ENCODE peak calls at places on chromosomes 5 and 9, in nine cellular contexts. One of them, this sample, is unnamed.
A peak's percentile ranks its signal among the peaks of the same experiment; 100 is the strongest.

GRCh38 chr9:14910178-14910805 is at the start of gene FREM1:
- DNase-seq in GM23338: peak; percentile 79
- DNase-seq in kidney glomerular epithelial cell: no peak
- DNase-seq in ascending aorta: no peak
- DNase-seq in non-pigmented ciliary epithelial cell: no peak
- DNase-seq in CD8-positive, alpha-beta T cell: no peak
- DNase-seq in AG08395: peak; percentile 7
- DNase-seq in neural progenitor cell: peak; percentile 87
- DNase-seq in fibroblast of mammary gland: peak; percentile 37
- DNase-seq in this sample: no peak

GRCh38 chr9:104279535-104280215 is 185.6 kb downstream of the SMC2 start:
- DNase-seq in GM23338: no peak
- DNase-seq in kidney glomerular epithelial cell: peak; percentile 85
- DNase-seq in ascending aorta: no peak
- DNase-seq in non-pigmented ciliary epithelial cell: peak; percentile 22
- DNase-seq in CD8-positive, alpha-beta T cell: no peak
- DNase-seq in AG08395: no peak
- DNase-seq in neural progenitor cell: no peak
- DNase-seq in fibroblast of mammary gland: peak; percentile 33
- DNase-seq in this sample: no peak

GRCh38 chr9:99266136-99267023 is 44.3 kb downstream of the SEC61B start:
- DNase-seq in GM23338: peak; percentile 90
- DNase-seq in kidney glomerular epithelial cell: peak; percentile 32
- DNase-seq in ascending aorta: no peak
- DNase-seq in non-pigmented ciliary epithelial cell: peak; percentile 32
- DNase-seq in CD8-positive, alpha-beta T cell: peak; percentile 71
- DNase-seq in AG08395: peak; percentile 52
- DNase-seq in neural progenitor cell: peak; percentile 86
- DNase-seq in fibroblast of mammary gland: peak; percentile 72
- DNase-seq in this sample: peak; percentile 23

GRCh38 chr5:107389130-107389553 is 281.6 kb downstream of the EFNA5 start:
- DNase-seq in GM23338: no peak
- DNase-seq in kidney glomerular epithelial cell: peak; percentile 67
- DNase-seq in ascending aorta: no peak
- DNase-seq in non-pigmented ciliary epithelial cell: no peak
- DNase-seq in CD8-positive, alpha-beta T cell: no peak
- DNase-seq in AG08395: peak; percentile 26
- DNase-seq in neural progenitor cell: no peak
- DNase-seq in fibroblast of mammary gland: peak; percentile 58
- DNase-seq in this sample: no peak

GRCh38 chr9:116153765-116154333 is at the start of gene PAPPA:
- DNase-seq in GM23338: peak; percentile 33
- DNase-seq in kidney glomerular epithelial cell: no peak
- DNase-seq in ascending aorta: no peak
- DNase-seq in non-pigmented ciliary epithelial cell: no peak
- DNase-seq in CD8-positive, alpha-beta T cell: no peak
- DNase-seq in AG08395: no peak
- DNase-seq in neural progenitor cell: no peak
- DNase-seq in fibroblast of mammary gland: no peak
- DNase-seq in this sample: no peak

GRCh38 chr9:15889555-15889954 is 336.7 kb downstream of the CCDC171 start:
- DNase-seq in GM23338: no peak
- DNase-seq in kidney glomerular epithelial cell: no peak
- DNase-seq in ascending aorta: no peak
- DNase-seq in non-pigmented ciliary epithelial cell: peak; percentile 49
- DNase-seq in CD8-positive, alpha-beta T cell: no peak
- DNase-seq in AG08395: peak; percentile 20
- DNase-seq in neural progenitor cell: no peak
- DNase-seq in fibroblast of mammary gland: peak; percentile 25
- DNase-seq in this sample: no peak

GRCh38 chr9:130471411-130472183 is 26.8 kb downstream of the ASS1 start:
- DNase-seq in GM23338: no peak
- DNase-seq in kidney glomerular epithelial cell: no peak
- DNase-seq in ascending aorta: no peak
- DNase-seq in non-pigmented ciliary epithelial cell: no peak
- DNase-seq in CD8-positive, alpha-beta T cell: no peak
- DNase-seq in AG08395: no peak
- DNase-seq in neural progenitor cell: peak; percentile 52
- DNase-seq in fibroblast of mammary gland: no peak
- DNase-seq in this sample: no peak

GRCh38 chr5:90547072-90547536 is 11.5 kb upstream of the ADGRV1 start:
- DNase-seq in GM23338: no peak
- DNase-seq in kidney glomerular epithelial cell: no peak
- DNase-seq in ascending aorta: no peak
- DNase-seq in non-pigmented ciliary epithelial cell: no peak
- DNase-seq in CD8-positive, alpha-beta T cell: no peak
- DNase-seq in AG08395: no peak
- DNase-seq in neural progenitor cell: no peak
- DNase-seq in fibroblast of mammary gland: no peak
- DNase-seq in this sample: no peak

GRCh38 chr9:116859763-116860162 is 172.7 kb downstream of the TRIM32 start:
- DNase-seq in GM23338: no peak
- DNase-seq in kidney glomerular epithelial cell: no peak
- DNase-seq in ascending aorta: no peak
- DNase-seq in non-pigmented ciliary epithelial cell: no peak
- DNase-seq in CD8-positive, alpha-beta T cell: no peak
- DNase-seq in AG08395: no peak
- DNase-seq in neural progenitor cell: no peak
- DNase-seq in fibroblast of mammary gland: no peak
- DNase-seq in this sample: no peak

GRCh38 chr9:97954550-97954989 is 16.6 kb upstream of the HEMGN start:
- DNase-seq in GM23338: peak; percentile 94
- DNase-seq in kidney glomerular epithelial cell: peak; percentile 16
- DNase-seq in ascending aorta: no peak
- DNase-seq in non-pigmented ciliary epithelial cell: no peak
- DNase-seq in CD8-positive, alpha-beta T cell: peak; percentile 70
- DNase-seq in AG08395: peak; percentile 18
- DNase-seq in neural progenitor cell: peak; percentile 76
- DNase-seq in fibroblast of mammary gland: peak; percentile 14
- DNase-seq in this sample: peak; percentile 49

GRCh38 chr9:35759795-35760194 is 5.7 kb upstream of the MSMP start:
- DNase-seq in GM23338: no peak
- DNase-seq in kidney glomerular epithelial cell: no peak
- DNase-seq in ascending aorta: no peak
- DNase-seq in non-pigmented ciliary epithelial cell: no peak
- DNase-seq in CD8-positive, alpha-beta T cell: no peak
- DNase-seq in AG08395: no peak
- DNase-seq in neural progenitor cell: no peak
- DNase-seq in fibroblast of mammary gland: no peak
- DNase-seq in this sample: no peak

GRCh38 chr5:133247881-133248642 is 196.2 kb downstream of the HSPA4 start:
- DNase-seq in GM23338: peak; percentile 81
- DNase-seq in kidney glomerular epithelial cell: no peak
- DNase-seq in ascending aorta: no peak
- DNase-seq in non-pigmented ciliary epithelial cell: no peak
- DNase-seq in CD8-positive, alpha-beta T cell: no peak
- DNase-seq in AG08395: no peak
- DNase-seq in neural progenitor cell: peak; percentile 87
- DNase-seq in fibroblast of mammary gland: peak; percentile 44
- DNase-seq in this sample: no peak

GRCh38 chr5:125655156-125655555 is 768.1 kb upstream of the GRAMD2B start:
- DNase-seq in GM23338: no peak
- DNase-seq in kidney glomerular epithelial cell: no peak
- DNase-seq in ascending aorta: no peak
- DNase-seq in non-pigmented ciliary epithelial cell: no peak
- DNase-seq in CD8-positive, alpha-beta T cell: no peak
- DNase-seq in AG08395: no peak
- DNase-seq in neural progenitor cell: no peak
- DNase-seq in fibroblast of mammary gland: no peak
- DNase-seq in this sample: no peak

GRCh38 chr9:121222524-121223171 is 21.0 kb upstream of the RAB14 start:
- DNase-seq in GM23338: peak; percentile 59
- DNase-seq in kidney glomerular epithelial cell: peak; percentile 44
- DNase-seq in ascending aorta: no peak
- DNase-seq in non-pigmented ciliary epithelial cell: no peak
- DNase-seq in CD8-positive, alpha-beta T cell: no peak
- DNase-seq in AG08395: no peak
- DNase-seq in neural progenitor cell: peak; percentile 58
- DNase-seq in fibroblast of mammary gland: peak; percentile 76
- DNase-seq in this sample: no peak

GRCh38 chr5:122183098-122183794 is 53.9 kb downstream of the ZNF474 start:
- DNase-seq in GM23338: no peak
- DNase-seq in kidney glomerular epithelial cell: peak; percentile 20
- DNase-seq in ascending aorta: no peak
- DNase-seq in non-pigmented ciliary epithelial cell: no peak
- DNase-seq in CD8-positive, alpha-beta T cell: no peak
- DNase-seq in AG08395: peak; percentile 63
- DNase-seq in neural progenitor cell: no peak
- DNase-seq in fibroblast of mammary gland: peak; percentile 86
- DNase-seq in this sample: no peak

GRCh38 chr9:134964686-134965085 is 47.0 kb upstream of the FCN1 start:
- DNase-seq in GM23338: no peak
- DNase-seq in kidney glomerular epithelial cell: no peak
- DNase-seq in ascending aorta: no peak
- DNase-seq in non-pigmented ciliary epithelial cell: no peak
- DNase-seq in CD8-positive, alpha-beta T cell: no peak
- DNase-seq in AG08395: no peak
- DNase-seq in neural progenitor cell: no peak
- DNase-seq in fibroblast of mammary gland: no peak
- DNase-seq in this sample: no peak

GRCh38 chr9:99075246-99075912 is 29.5 kb upstream of the TGFBR1 start:
- DNase-seq in GM23338: no peak
- DNase-seq in kidney glomerular epithelial cell: peak; percentile 59
- DNase-seq in ascending aorta: no peak
- DNase-seq in non-pigmented ciliary epithelial cell: no peak
- DNase-seq in CD8-positive, alpha-beta T cell: no peak
- DNase-seq in AG08395: peak; percentile 77
- DNase-seq in neural progenitor cell: no peak
- DNase-seq in fibroblast of mammary gland: peak; percentile 43
- DNase-seq in this sample: no peak

GRCh38 chr9:113274474-113275146 is 762 bp downstream of the CDC26 start:
- DNase-seq in GM23338: peak; percentile 91
- DNase-seq in kidney glomerular epithelial cell: peak; percentile 54
- DNase-seq in ascending aorta: no peak
- DNase-seq in non-pigmented ciliary epithelial cell: no peak
- DNase-seq in CD8-positive, alpha-beta T cell: no peak
- DNase-seq in AG08395: peak; percentile 67
- DNase-seq in neural progenitor cell: peak; percentile 87
- DNase-seq in fibroblast of mammary gland: peak; percentile 73
- DNase-seq in this sample: no peak

GRCh38 chr9:70411141-70411929 is 3.1 kb downstream of the KLF9 start:
- DNase-seq in GM23338: no peak
- DNase-seq in kidney glomerular epithelial cell: peak; percentile 29
- DNase-seq in ascending aorta: no peak
- DNase-seq in non-pigmented ciliary epithelial cell: no peak
- DNase-seq in CD8-positive, alpha-beta T cell: peak; percentile 53
- DNase-seq in AG08395: peak; percentile 63
- DNase-seq in neural progenitor cell: peak; percentile 22
- DNase-seq in fibroblast of mammary gland: peak; percentile 93
- DNase-seq in this sample: no peak

GRCh38 chr9:96246267-96246671 is 55.7 kb downstream of the HSD17B3 start:
- DNase-seq in GM23338: no peak
- DNase-seq in kidney glomerular epithelial cell: no peak
- DNase-seq in ascending aorta: no peak
- DNase-seq in non-pigmented ciliary epithelial cell: no peak
- DNase-seq in CD8-positive, alpha-beta T cell: no peak
- DNase-seq in AG08395: no peak
- DNase-seq in neural progenitor cell: no peak
- DNase-seq in fibroblast of mammary gland: no peak
- DNase-seq in this sample: no peak

GRCh38 chr9:19922476-19923118 is 133.8 kb upstream of the SLC24A2 start:
- DNase-seq in GM23338: peak; percentile 91
- DNase-seq in kidney glomerular epithelial cell: peak; percentile 71
- DNase-seq in ascending aorta: no peak
- DNase-seq in non-pigmented ciliary epithelial cell: no peak
- DNase-seq in CD8-positive, alpha-beta T cell: no peak
- DNase-seq in AG08395: peak; percentile 38
- DNase-seq in neural progenitor cell: peak; percentile 87
- DNase-seq in fibroblast of mammary gland: peak; percentile 71
- DNase-seq in this sample: no peak

GRCh38 chr5:117357886-117358285 is 783.3 kb upstream of the SEMA6A start:
- DNase-seq in GM23338: no peak
- DNase-seq in kidney glomerular epithelial cell: no peak
- DNase-seq in ascending aorta: no peak
- DNase-seq in non-pigmented ciliary epithelial cell: no peak
- DNase-seq in CD8-positive, alpha-beta T cell: no peak
- DNase-seq in AG08395: no peak
- DNase-seq in neural progenitor cell: no peak
- DNase-seq in fibroblast of mammary gland: no peak
- DNase-seq in this sample: no peak

GRCh38 chr5:179138568-179138925 is 78.4 kb downstream of the ZNF354C start:
- DNase-seq in GM23338: no peak
- DNase-seq in kidney glomerular epithelial cell: no peak
- DNase-seq in ascending aorta: no peak
- DNase-seq in non-pigmented ciliary epithelial cell: no peak
- DNase-seq in CD8-positive, alpha-beta T cell: no peak
- DNase-seq in AG08395: no peak
- DNase-seq in neural progenitor cell: no peak
- DNase-seq in fibroblast of mammary gland: no peak
- DNase-seq in this sample: no peak

GRCh38 chr5:173020643-173021042 is 35.5 kb upstream of the CREBRF start:
- DNase-seq in GM23338: no peak
- DNase-seq in kidney glomerular epithelial cell: no peak
- DNase-seq in ascending aorta: no peak
- DNase-seq in non-pigmented ciliary epithelial cell: no peak
- DNase-seq in CD8-positive, alpha-beta T cell: peak; percentile 5
- DNase-seq in AG08395: no peak
- DNase-seq in neural progenitor cell: no peak
- DNase-seq in fibroblast of mammary gland: no peak
- DNase-seq in this sample: no peak

GRCh38 chr5:170311856-170312405 is 14.4 kb upstream of the LCP2 start:
- DNase-seq in GM23338: no peak
- DNase-seq in kidney glomerular epithelial cell: no peak
- DNase-seq in ascending aorta: no peak
- DNase-seq in non-pigmented ciliary epithelial cell: no peak
- DNase-seq in CD8-positive, alpha-beta T cell: no peak
- DNase-seq in AG08395: no peak
- DNase-seq in neural progenitor cell: no peak
- DNase-seq in fibroblast of mammary gland: no peak
- DNase-seq in this sample: no peak

GRCh38 chr5:101829255-101829654 is 466.8 kb downstream of the SLCO4C1 start:
- DNase-seq in GM23338: no peak
- DNase-seq in kidney glomerular epithelial cell: no peak
- DNase-seq in ascending aorta: no peak
- DNase-seq in non-pigmented ciliary epithelial cell: no peak
- DNase-seq in CD8-positive, alpha-beta T cell: no peak
- DNase-seq in AG08395: no peak
- DNase-seq in neural progenitor cell: no peak
- DNase-seq in fibroblast of mammary gland: no peak
- DNase-seq in this sample: no peak

GRCh38 chr9:35629597-35629996 is 11.4 kb upstream of the CD72 start:
- DNase-seq in GM23338: no peak
- DNase-seq in kidney glomerular epithelial cell: no peak
- DNase-seq in ascending aorta: no peak
- DNase-seq in non-pigmented ciliary epithelial cell: no peak
- DNase-seq in CD8-positive, alpha-beta T cell: no peak
- DNase-seq in AG08395: no peak
- DNase-seq in neural progenitor cell: no peak
- DNase-seq in fibroblast of mammary gland: no peak
- DNase-seq in this sample: no peak

GRCh38 chr5:19865336-19866087 is 122.5 kb downstream of the CDH18 start:
- DNase-seq in GM23338: peak; percentile 27
- DNase-seq in kidney glomerular epithelial cell: no peak
- DNase-seq in ascending aorta: no peak
- DNase-seq in non-pigmented ciliary epithelial cell: no peak
- DNase-seq in CD8-positive, alpha-beta T cell: no peak
- DNase-seq in AG08395: no peak
- DNase-seq in neural progenitor cell: peak; percentile 71
- DNase-seq in fibroblast of mammary gland: no peak
- DNase-seq in this sample: no peak

GRCh38 chr9:131738293-131738692 is 1.6 kb downstream of the RAPGEF1 start:
- DNase-seq in GM23338: no peak
- DNase-seq in kidney glomerular epithelial cell: no peak
- DNase-seq in ascending aorta: no peak
- DNase-seq in non-pigmented ciliary epithelial cell: no peak
- DNase-seq in CD8-positive, alpha-beta T cell: no peak
- DNase-seq in AG08395: no peak
- DNase-seq in neural progenitor cell: no peak
- DNase-seq in fibroblast of mammary gland: no peak
- DNase-seq in this sample: no peak

GRCh38 chr5:160462167-160462566 is 40.5 kb downstream of the PTTG1 start:
- DNase-seq in GM23338: no peak
- DNase-seq in kidney glomerular epithelial cell: no peak
- DNase-seq in ascending aorta: no peak
- DNase-seq in non-pigmented ciliary epithelial cell: no peak
- DNase-seq in CD8-positive, alpha-beta T cell: no peak
- DNase-seq in AG08395: no peak
- DNase-seq in neural progenitor cell: no peak
- DNase-seq in fibroblast of mammary gland: no peak
- DNase-seq in this sample: no peak

GRCh38 chr9:106305428-106306133 is 557.4 kb upstream of the ZNF462 start:
- DNase-seq in GM23338: no peak
- DNase-seq in kidney glomerular epithelial cell: no peak
- DNase-seq in ascending aorta: no peak
- DNase-seq in non-pigmented ciliary epithelial cell: no peak
- DNase-seq in CD8-positive, alpha-beta T cell: no peak
- DNase-seq in AG08395: no peak
- DNase-seq in neural progenitor cell: no peak
- DNase-seq in fibroblast of mammary gland: no peak
- DNase-seq in this sample: no peak

This sample was measured in T-helper 1 cell.